ENCODE peak calls at places on chromosomes 3 and 15, in four cellular contexts. I, A, S and E are unnamed samples.

GRCh38 chr3:195096484-195097330 is 174.3 kb downstream of the XXYLT1 start:
- DNase-seq in I (no peak), A (no peak), S (no peak), E (no peak)

GRCh38 chr15:63939531-63940130 is 105.9 kb upstream of the HERC1 start:
- DNase-seq in I (no peak), A (no peak), S (peak), E (peak)

GRCh38 chr3:128554100-128554464 is 61.1 kb upstream of the GATA2 start:
- DNase-seq in I (no peak), A (no peak), S (no peak), E (no peak)

GRCh38 chr3:100268986-100269385 is 8.2 kb downstream of the TBC1D23 start:
- DNase-seq in I (no peak), A (no peak), S (no peak), E (no peak)

GRCh38 chr15:39558421-39558820 is 22.5 kb upstream of the THBS1 start:
- DNase-seq in I (no peak), A (no peak), S (no peak), E (no peak)

GRCh38 chr15:65655026-65655425 is 33.3 kb downstream of the SLC24A1 start:
- DNase-seq in I (no peak), A (no peak), S (no peak), E (no peak)

GRCh38 chr15:73865904-73866303 is 7.5 kb upstream of the TBC1D21 start:
- DNase-seq in I (no peak), A (no peak), S (no peak), E (no peak)

GRCh38 chr15:98203872-98204660 is 243.6 kb downstream of the ARRDC4 start:
- DNase-seq in I (no peak), A (no peak), S (no peak), E (no peak)

GRCh38 chr15:48939686-48940085 is 24.0 kb downstream of the SHC4 start:
- DNase-seq in I (no peak), A (no peak), S (no peak), E (no peak)

GRCh38 chr3:124560406-124561215 is 169.6 kb upstream of the UMPS start:
- DNase-seq in I (no peak), A (no peak), S (no peak), E (no peak)

GRCh38 chr15:90322531-90322930 is 29.6 kb upstream of the ZNF774 start:
- DNase-seq in I (no peak), A (no peak), S (no peak), E (no peak)

GRCh38 chr3:30012941-30013543 is 593.4 kb upstream of the TGFBR2 start:
- DNase-seq in I (peak), A (peak), S (peak), E (peak)

GRCh38 chr3:9169951-9170850 is 79.2 kb downstream of the SRGAP3 start:
- DNase-seq in I (no peak), A (peak), S (no peak), E (peak)

GRCh38 chr3:109117939-109118338 is at the start of gene MORC1:
- DNase-seq in I (no peak), A (no peak), S (no peak), E (no peak)

GRCh38 chr15:85404922-85405293 is 24.5 kb downstream of the AKAP13 start:
- DNase-seq in I (no peak), A (no peak), S (no peak), E (no peak)

GRCh38 chr3:98240133-98240532 is 23.9 kb upstream of the OR5H6 start:
- DNase-seq in I (no peak), A (no peak), S (no peak), E (no peak)

GRCh38 chr15:78387678-78388077 is 47.5 kb downstream of the CRABP1 start:
- DNase-seq in I (no peak), A (no peak), S (no peak), E (no peak)

GRCh38 chr3:57911588-57911987 is 96.6 kb upstream of the FLNB start:
- DNase-seq in I (no peak), A (no peak), S (no peak), E (no peak)

GRCh38 chr15:43329960-43330779 is at the start of gene LCMT2:
- DNase-seq in I (peak), A (peak), S (peak), E (peak)

GRCh38 chr15:85289677-85290365 is 90.6 kb upstream of the AKAP13 start:
- DNase-seq in I (peak), A (peak), S (no peak), E (peak)

GRCh38 chr15:93028632-93029612 is 60.1 kb downstream of the RGMA start:
- DNase-seq in I (peak), A (peak), S (no peak), E (no peak)

GRCh38 chr15:98881526-98882517 is 125.8 kb downstream of the PGPEP1L start:
- DNase-seq in I (no peak), A (peak), S (no peak), E (peak)

GRCh38 chr3:193805448-193805847 is 212.4 kb downstream of the OPA1 start:
- DNase-seq in I (no peak), A (no peak), S (no peak), E (no peak)

GRCh38 chr15:70486451-70487379 is 276.6 kb downstream of the UACA start:
- DNase-seq in I (no peak), A (peak), S (peak), E (peak)

GRCh38 chr3:154886437-154886836 is 193.7 kb upstream of the MME start:
- DNase-seq in I (no peak), A (no peak), S (no peak), E (no peak)

GRCh38 chr3:45969152-45969551 is 25.9 kb downstream of the CXCR6 start:
- DNase-seq in I (no peak), A (no peak), S (no peak), E (no peak)